ENCODE peak calls at places on chromosomes 16 and 17, in five cellular contexts. E is adrenal gland, B is heart right ventricle, L is small intestine, P is lung. W is an unnamed sample. For H3K4me1 and H3K27me3, the result is how much of the 10 kb centered on the place peaks cover.

GRCh38 chr17:41635121-41636097 is 11.0 kb upstream of the KRT17 start:
- DNase-seq in E (peak), B (peak), L (peak), P (no peak), W (peak)

GRCh38 chr17:11641521-11642275 is 43.4 kb downstream of the DNAH9 start:
- DNase-seq in E (no peak), B (no peak), L (no peak), P (no peak), W (no peak)

GRCh38 chr17:16285646-16286008 is 67.6 kb downstream of the CENPV start:
- DNase-seq in E (no peak), B (no peak), L (no peak), P (no peak), W (no peak)

GRCh38 chr17:30292490-30292858 is 730 bp upstream of the BLMH start:
- DNase-seq in E (no peak), B (no peak), L (no peak), P (no peak), W (no peak)

GRCh38 chr17:43542854-43543253 is 3.3 kb downstream of the ETV4 start:
- DNase-seq in E (no peak), B (no peak), L (no peak), P (no peak), W (no peak)

GRCh38 chr17:74861554-74862107 is 1.9 kb upstream of the GRIN2C start:
- DNase-seq in E (no peak), B (no peak), L (no peak), P (no peak), W (no peak)

GRCh38 chr17:30558313-30559195 is 81.3 kb downstream of the GOSR1 start:
- DNase-seq in E (no peak), B (no peak), L (no peak), P (no peak), W (no peak)

GRCh38 chr17:39652635-39653315 is 12.4 kb upstream of the TCAP start:
- DNase-seq in E (no peak), B (no peak), L (no peak), P (no peak), W (no peak)

GRCh38 chr16:50539822-50540710 is 8.1 kb upstream of the NKD1 start:
- DNase-seq in E (no peak), B (no peak), L (no peak), P (no peak), W (no peak)

GRCh38 chr16:77767211-77767610 is 21.2 kb upstream of the VAT1L start:
- DNase-seq in E (no peak), B (no peak), L (no peak), P (no peak), W (no peak)

GRCh38 chr16:87842209-87842869 is 27.0 kb downstream of the SLC7A5 start:
- DNase-seq in E (no peak), B (no peak), L (peak), P (no peak), W (no peak)

GRCh38 chr17:42027961-42028790 is 8.3 kb downstream of the NKIRAS2 start:
- DNase-seq in E (no peak), B (no peak), L (peak), P (no peak), W (no peak)

GRCh38 chr17:2049333-2050245 is 5.3 kb upstream of the HIC1 start:
- DNase-seq in E (peak), B (peak), L (peak), P (peak), W (peak)

GRCh38 chr17:32498362-32498761 is 11.6 kb downstream of the CDK5R1 start:
- DNase-seq in E (no peak), B (no peak), L (no peak), P (no peak), W (no peak)

GRCh38 chr17:49952209-49952911 is 16.6 kb upstream of the DLX4 start:
- DNase-seq in E (peak), B (peak), L (peak), P (peak), W (peak)

GRCh38 chr17:57988301-57989010 is 402 bp upstream of the VEZF1 start:
- DNase-seq in E (peak), B (peak), L (peak), P (peak), W (peak)

GRCh38 chr17:75764711-75765421 is at the start of gene GALK1:
- DNase-seq in E (peak), B (peak), L (peak), P (peak), W (peak)

GRCh38 chr17:74995847-74996246 is 8.4 kb downstream of the CDR2L start:
- DNase-seq in E (no peak), B (no peak), L (no peak), P (no peak), W (no peak)

GRCh38 chr17:253091-253846 is 71.8 kb upstream of the DOC2B start:
- DNase-seq in E (peak), B (no peak), L (no peak), P (no peak), W (no peak)

GRCh38 chr17:82242977-82243647 is 14.3 kb downstream of the SLC16A3 start:
- DNase-seq in E (peak), B (peak), L (peak), P (peak), W (peak)

GRCh38 chr17:80791758-80792284 is 199.8 kb upstream of the CHMP6 start:
- DNase-seq in E (peak), B (no peak), L (peak), P (peak), W (no peak)

GRCh38 chr17:19418312-19418992 is 7.4 kb downstream of the RNF112 start:
- DNase-seq in E (no peak), B (no peak), L (no peak), P (no peak), W (no peak)

GRCh38 chr17:8222630-8223355 is 12.4 kb upstream of the AURKB start:
- DNase-seq in E (peak), B (peak), L (peak), P (peak), W (peak)

GRCh38 chr16:23232806-23233205 is 50.3 kb downstream of the SCNN1G start:
- DNase-seq in E (no peak), B (no peak), L (no peak), P (no peak), W (no peak)

DNA sequence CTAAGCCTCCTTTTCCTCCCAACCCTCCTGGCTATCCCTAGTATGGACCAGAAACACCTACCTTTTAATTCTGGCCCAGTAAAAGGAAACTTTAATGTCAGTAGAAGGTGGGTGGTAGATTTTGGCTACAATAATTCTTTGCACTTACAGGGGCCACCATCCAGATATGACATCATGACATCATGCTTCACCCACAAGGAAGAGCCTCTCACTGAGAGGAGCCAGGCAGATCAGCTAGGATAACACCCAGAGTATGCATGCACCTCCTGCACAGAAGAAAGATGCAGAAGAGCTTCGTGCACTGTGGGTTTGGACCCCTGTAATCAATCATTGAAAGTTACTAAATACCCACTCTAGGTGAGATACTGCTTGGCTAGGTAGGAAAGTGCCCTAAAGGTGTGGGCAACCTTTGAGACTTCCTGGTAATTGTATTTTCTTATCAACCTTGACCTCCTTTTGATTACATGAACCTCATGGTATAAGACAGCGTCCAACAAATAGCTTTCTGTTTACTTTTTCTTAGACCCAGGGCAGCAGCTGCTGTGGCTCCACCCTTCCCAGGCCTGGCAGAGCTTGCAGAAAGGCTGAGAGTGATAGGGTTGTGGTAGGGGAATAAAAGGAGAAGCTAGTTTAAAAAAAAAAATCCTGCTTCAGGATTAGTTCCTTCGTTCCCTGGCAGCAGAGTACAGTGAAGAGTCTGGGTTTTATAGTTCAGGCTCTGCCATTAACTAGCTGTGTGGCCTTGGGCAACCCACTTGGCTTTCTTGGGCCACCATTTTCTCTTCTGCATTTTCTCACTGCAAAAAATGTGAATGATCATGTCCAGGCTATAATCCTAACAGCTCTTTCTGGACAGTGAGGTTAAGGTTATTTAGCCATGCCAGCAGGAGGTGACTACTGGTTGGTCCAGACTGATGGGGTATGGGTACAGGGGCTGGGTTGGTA is 6.2 kb downstream of the MAP3K14 start:
- DNase-seq in E (no peak), B (peak), L (peak), P (no peak), W (peak)
- H3K4me1 ChIP-seq in E (half or more), B (half or more), L (under half), P (half or more), W (half or more)

GRCh38 chr17:48150602-48151001 is 43.0 kb downstream of the SNX11 start:
- DNase-seq in E (no peak), B (no peak), L (no peak), P (no peak), W (no peak)
- H3K27me3 ChIP-seq in E (under half), B (half or more), L (under half), P (under half), W (half or more)

GRCh38 chr16:8512941-8513624 is 77.2 kb downstream of the TMEM114 start:
- DNase-seq in E (no peak), B (no peak), L (no peak), P (no peak), W (no peak)

GRCh38 chr16:8510160-8510559 is 80.2 kb downstream of the TMEM114 start:
- DNase-seq in E (peak), B (no peak), L (no peak), P (no peak), W (no peak)

GRCh38 chr16:8517280-8517679 is 73.0 kb downstream of the TMEM114 start:
- DNase-seq in E (no peak), B (no peak), L (peak), P (no peak), W (no peak)

GRCh38 chr16:8516471-8516870 is 73.8 kb downstream of the TMEM114 start:
- DNase-seq in E (no peak), B (no peak), L (no peak), P (no peak), W (no peak)

GRCh38 chr16:8511464-8511863 is 78.8 kb downstream of the TMEM114 start:
- DNase-seq in E (no peak), B (no peak), L (no peak), P (no peak), W (no peak)
- H3K4me3 ChIP-seq in E (no peak), B (no peak), L (no peak), P (no peak), W (no peak)

GRCh38 chr16:84298376-84298899 is 3.8 kb downstream of the WFDC1 start:
- DNase-seq in E (no peak), B (no peak), L (no peak), P (no peak), W (no peak)
- H3K4me1 ChIP-seq in E (under half), B (under half), L (under half), P (under half), W (under half)

GRCh38 chr16:85940214-85940613 is 41.3 kb downstream of the IRF8 start:
- DNase-seq in E (no peak), B (no peak), L (peak), P (no peak), W (no peak)
- H3K27me3 ChIP-seq in E (under half), B (under half), L (under half), P (under half), W (half or more)

GRCh38 chr16:54282202-54282922 is 4.2 kb downstream of the IRX3 start:
- DNase-seq in E (peak), B (peak), L (peak), P (peak), W (peak)
- H3K4me3 ChIP-seq in E (no peak), B (no peak), L (no peak), P (no peak), W (peak)

GRCh38 chr16:21964353-21964752 is 11.2 kb downstream of the UQCRC2 start:
- DNase-seq in E (no peak), B (no peak), L (peak), P (no peak), W (no peak)
- H3K4me1 ChIP-seq in E (under half), B (under half), L (under half), P (under half), W (under half)

DNA sequence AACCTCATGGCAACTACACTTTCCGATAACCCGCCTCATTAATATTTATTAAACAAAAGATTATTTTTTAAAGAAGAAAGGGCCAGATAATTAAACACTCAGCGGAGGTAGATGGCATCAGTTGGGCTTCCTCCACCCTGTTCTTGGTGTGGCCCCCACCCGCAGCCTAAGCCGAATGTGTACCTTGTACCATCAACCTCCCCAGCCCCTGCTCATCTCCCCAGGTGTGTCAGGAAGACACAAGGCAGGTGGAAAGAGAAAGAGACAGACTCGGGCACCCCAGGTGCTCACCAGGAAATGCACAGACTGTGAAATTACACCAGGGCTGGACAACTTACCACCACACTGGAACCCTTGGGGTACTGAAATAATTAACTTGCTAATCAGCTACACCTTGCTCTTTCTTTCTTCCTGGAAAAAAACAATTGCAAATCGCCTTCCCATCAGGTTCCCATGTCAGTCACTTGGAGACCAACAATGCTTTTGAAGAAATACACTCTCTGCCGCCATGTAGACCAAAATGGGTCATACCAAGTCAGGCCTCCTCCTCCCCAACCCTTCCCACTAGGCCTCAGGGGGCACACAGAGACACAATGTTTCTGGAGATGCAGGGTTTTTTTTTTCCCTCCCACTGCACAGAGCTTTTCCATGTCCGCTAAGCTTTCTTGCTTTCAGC is 8.7 kb upstream of the LHX1 start:
- DNase-seq in E (no peak), B (no peak), L (no peak), P (no peak), W (no peak)
- H3K27me3 ChIP-seq in E (half or more), B (half or more), L (under half), P (under half), W (half or more)